ENCODE peak calls at places on chromosome X, in five cellular contexts. One of them, this sample, is unnamed.

GRCh38 chrX:68889244-68889643 is 60.4 kb downstream of the EFNB1 start:
- DNase-seq in choroid plexus epithelial cell: no peak
- DNase-seq in fibroblast of villous mesenchyme: no peak
- DNase-seq in AG10803: no peak
- DNase-seq in adrenal gland: no peak
- DNase-seq in this sample: no peak

GRCh38 chrX:49003696-49004095 is 1.6 kb upstream of the GRIPAP1 start:
- DNase-seq in choroid plexus epithelial cell: no peak
- DNase-seq in fibroblast of villous mesenchyme: no peak
- DNase-seq in AG10803: no peak
- DNase-seq in adrenal gland: no peak
- DNase-seq in this sample: no peak

GRCh38 chrX:109294097-109294815 is 187.6 kb downstream of the GUCY2F start:
- DNase-seq in choroid plexus epithelial cell: peak; percentile 51
- DNase-seq in fibroblast of villous mesenchyme: peak; percentile 0
- DNase-seq in AG10803: peak; percentile 0
- DNase-seq in adrenal gland: no peak
- DNase-seq in this sample: peak; percentile 4

GRCh38 chrX:38941675-38942074 is 140.4 kb downstream of the MID1IP1 start:
- DNase-seq in choroid plexus epithelial cell: no peak
- DNase-seq in fibroblast of villous mesenchyme: peak; percentile 13
- DNase-seq in AG10803: no peak
- DNase-seq in adrenal gland: no peak
- DNase-seq in this sample: peak; percentile 55

GRCh38 chrX:22969416-22969815 is 30.3 kb upstream of the DDX53 start:
- DNase-seq in choroid plexus epithelial cell: peak; percentile 48
- DNase-seq in fibroblast of villous mesenchyme: peak; percentile 16
- DNase-seq in AG10803: peak; percentile 17
- DNase-seq in adrenal gland: no peak
- DNase-seq in this sample: no peak

GRCh38 chrX:21481761-21482160 is 107.5 kb downstream of the CNKSR2 start:
- DNase-seq in choroid plexus epithelial cell: no peak
- DNase-seq in fibroblast of villous mesenchyme: no peak
- DNase-seq in AG10803: no peak
- DNase-seq in adrenal gland: no peak
- DNase-seq in this sample: no peak

GRCh38 chrX:13380230-13380629 is 60.4 kb upstream of the ATXN3L start:
- DNase-seq in choroid plexus epithelial cell: peak; percentile 53
- DNase-seq in fibroblast of villous mesenchyme: peak; percentile 17
- DNase-seq in AG10803: peak; percentile 71
- DNase-seq in adrenal gland: no peak
- DNase-seq in this sample: no peak

GRCh38 chrX:50448565-50448964 is 22.1 kb downstream of the DGKK start:
- DNase-seq in choroid plexus epithelial cell: no peak
- DNase-seq in fibroblast of villous mesenchyme: no peak
- DNase-seq in AG10803: no peak
- DNase-seq in adrenal gland: no peak
- DNase-seq in this sample: no peak

GRCh38 chrX:45842207-45842900 is 641.7 kb upstream of the DIPK2B start:
- DNase-seq in choroid plexus epithelial cell: no peak
- DNase-seq in fibroblast of villous mesenchyme: no peak
- DNase-seq in AG10803: peak; percentile 68
- DNase-seq in adrenal gland: no peak
- DNase-seq in this sample: no peak

GRCh38 chrX:39476596-39476995 is 621.2 kb downstream of the BCOR start:
- DNase-seq in choroid plexus epithelial cell: no peak
- DNase-seq in fibroblast of villous mesenchyme: no peak
- DNase-seq in AG10803: peak; percentile 11
- DNase-seq in adrenal gland: no peak
- DNase-seq in this sample: no peak

GRCh38 chrX:48002929-48003328 is 860 bp downstream of the ZNF182 start:
- DNase-seq in choroid plexus epithelial cell: no peak
- DNase-seq in fibroblast of villous mesenchyme: no peak
- DNase-seq in AG10803: no peak
- DNase-seq in adrenal gland: no peak
- DNase-seq in this sample: no peak

GRCh38 chrX:9781941-9782340 is 4.3 kb upstream of the SHROOM2 start:
- DNase-seq in choroid plexus epithelial cell: no peak
- DNase-seq in fibroblast of villous mesenchyme: no peak
- DNase-seq in AG10803: no peak
- DNase-seq in adrenal gland: no peak
- DNase-seq in this sample: no peak

GRCh38 chrX:133249659-133250058 is 31.5 kb upstream of the TFDP3 start:
- DNase-seq in choroid plexus epithelial cell: peak; percentile 31
- DNase-seq in fibroblast of villous mesenchyme: no peak
- DNase-seq in AG10803: peak; percentile 1
- DNase-seq in adrenal gland: no peak
- DNase-seq in this sample: no peak

GRCh38 chrX:107610667-107611066 is 17.6 kb upstream of the PRPS1 start:
- DNase-seq in choroid plexus epithelial cell: no peak
- DNase-seq in fibroblast of villous mesenchyme: no peak
- DNase-seq in AG10803: no peak
- DNase-seq in adrenal gland: no peak
- DNase-seq in this sample: no peak

GRCh38 chrX:46572295-46572936 is 1.1 kb upstream of the CHST7 start:
- DNase-seq in choroid plexus epithelial cell: no peak
- DNase-seq in fibroblast of villous mesenchyme: no peak
- DNase-seq in AG10803: no peak
- DNase-seq in adrenal gland: no peak
- DNase-seq in this sample: no peak

GRCh38 chrX:131763674-131764073 is 219.8 kb downstream of the OR13H1 start:
- DNase-seq in choroid plexus epithelial cell: no peak
- DNase-seq in fibroblast of villous mesenchyme: peak; percentile 79
- DNase-seq in AG10803: peak; percentile 17
- DNase-seq in adrenal gland: no peak
- DNase-seq in this sample: no peak

GRCh38 chrX:84715315-84715714 is 213.1 kb upstream of the HDX start:
- DNase-seq in choroid plexus epithelial cell: no peak
- DNase-seq in fibroblast of villous mesenchyme: no peak
- DNase-seq in AG10803: no peak
- DNase-seq in adrenal gland: no peak
- DNase-seq in this sample: no peak

GRCh38 chrX:9267415-9267814 is 197.4 kb upstream of the TBL1X start:
- DNase-seq in choroid plexus epithelial cell: peak; percentile 32
- DNase-seq in fibroblast of villous mesenchyme: peak; percentile 71
- DNase-seq in AG10803: no peak
- DNase-seq in adrenal gland: no peak
- DNase-seq in this sample: no peak

GRCh38 chrX:37745835-37746234 is 34.0 kb upstream of the CYBB start:
- DNase-seq in choroid plexus epithelial cell: no peak
- DNase-seq in fibroblast of villous mesenchyme: no peak
- DNase-seq in AG10803: no peak
- DNase-seq in adrenal gland: no peak
- DNase-seq in this sample: peak; percentile 0

GRCh38 chrX:138886769-138887168 is 175.3 kb upstream of the FGF13 start:
- DNase-seq in choroid plexus epithelial cell: no peak
- DNase-seq in fibroblast of villous mesenchyme: peak; percentile 1
- DNase-seq in AG10803: no peak
- DNase-seq in adrenal gland: peak; percentile 50
- DNase-seq in this sample: no peak

GRCh38 chrX:12843061-12843667 is 23.7 kb upstream of the TLR7 start:
- DNase-seq in choroid plexus epithelial cell: no peak
- DNase-seq in fibroblast of villous mesenchyme: no peak
- DNase-seq in AG10803: no peak
- DNase-seq in adrenal gland: no peak
- DNase-seq in this sample: no peak

GRCh38 chrX:119292445-119292844 is 56.4 kb downstream of the PGRMC1 start:
- DNase-seq in choroid plexus epithelial cell: peak; percentile 1
- DNase-seq in fibroblast of villous mesenchyme: no peak
- DNase-seq in AG10803: no peak
- DNase-seq in adrenal gland: no peak
- DNase-seq in this sample: no peak
- TF ChIP-seq CTCF in choroid plexus epithelial cell: peak; percentile 18
- TF ChIP-seq CTCF in fibroblast of villous mesenchyme: no peak
- TF ChIP-seq CTCF in AG10803: peak; percentile 18
- TF ChIP-seq CTCF in adrenal gland: no peak
- TF ChIP-seq CTCF in this sample: no peak

DNA sequence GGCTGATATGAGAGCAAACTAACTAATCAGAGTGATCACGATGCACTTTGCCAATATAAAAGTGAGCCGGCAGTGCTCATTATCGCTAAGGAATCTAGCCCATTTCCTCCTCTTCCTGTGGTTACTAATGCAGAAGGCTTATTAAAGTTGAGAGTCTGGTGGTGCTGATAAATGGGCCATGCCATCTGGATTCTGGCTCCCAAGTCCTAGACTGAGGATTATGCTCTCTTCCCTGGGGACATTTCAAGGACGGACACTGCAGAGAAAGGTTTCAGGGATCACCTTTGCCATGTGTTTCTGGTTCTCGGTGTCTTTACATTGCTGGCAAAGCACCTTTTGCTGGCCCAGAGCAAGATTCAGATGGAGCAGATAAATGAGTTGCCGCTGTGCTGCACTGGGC is 85.3 kb downstream of the RTL5 start:
- DNase-seq in choroid plexus epithelial cell: no peak
- DNase-seq in fibroblast of villous mesenchyme: no peak
- DNase-seq in AG10803: no peak
- DNase-seq in adrenal gland: no peak
- DNase-seq in this sample: no peak
- H3K4me3 ChIP-seq in choroid plexus epithelial cell: no peak overlapping the region
- H3K4me3 ChIP-seq in fibroblast of villous mesenchyme: no peak overlapping the region
- H3K4me3 ChIP-seq in AG10803: no peak overlapping the region
- H3K4me3 ChIP-seq in adrenal gland: no peak overlapping the region
- H3K4me3 ChIP-seq in this sample: no peak overlapping the region

GRCh38 chrX:126376465-126376864 is 176.1 kb downstream of the DCAF12L1 start:
- DNase-seq in choroid plexus epithelial cell: no peak
- DNase-seq in fibroblast of villous mesenchyme: no peak
- DNase-seq in AG10803: no peak
- DNase-seq in adrenal gland: no peak
- DNase-seq in this sample: no peak
- TF ChIP-seq CTCF in choroid plexus epithelial cell: no peak
- TF ChIP-seq CTCF in fibroblast of villous mesenchyme: no peak
- TF ChIP-seq CTCF in AG10803: no peak
- TF ChIP-seq CTCF in adrenal gland: no peak
- TF ChIP-seq CTCF in this sample: no peak

GRCh38 chrX:14496674-14497073 is 32.7 kb upstream of the GLRA2 start:
- DNase-seq in choroid plexus epithelial cell: no peak
- DNase-seq in fibroblast of villous mesenchyme: no peak
- DNase-seq in AG10803: peak; percentile 0
- DNase-seq in adrenal gland: no peak
- DNase-seq in this sample: no peak

GRCh38 chrX:14501312-14501711 is 28.0 kb upstream of the GLRA2 start:
- DNase-seq in choroid plexus epithelial cell: no peak
- DNase-seq in fibroblast of villous mesenchyme: no peak
- DNase-seq in AG10803: no peak
- DNase-seq in adrenal gland: no peak
- DNase-seq in this sample: no peak

GRCh38 chrX:14491689-14492088 is 37.6 kb upstream of the GLRA2 start:
- DNase-seq in choroid plexus epithelial cell: no peak
- DNase-seq in fibroblast of villous mesenchyme: no peak
- DNase-seq in AG10803: no peak
- DNase-seq in adrenal gland: no peak
- DNase-seq in this sample: peak; percentile 29

GRCh38 chrX:14497184-14497666 is 32.1 kb upstream of the GLRA2 start:
- DNase-seq in choroid plexus epithelial cell: peak; percentile 3
- DNase-seq in fibroblast of villous mesenchyme: peak; percentile 44
- DNase-seq in AG10803: peak; percentile 8
- DNase-seq in adrenal gland: no peak
- DNase-seq in this sample: peak; percentile 32
- H3K4me3 ChIP-seq in choroid plexus epithelial cell: no peak overlapping the region
- H3K4me3 ChIP-seq in fibroblast of villous mesenchyme: peak overlapping the region; percentile 46
- H3K4me3 ChIP-seq in AG10803: peak overlapping the region; percentile 39
- H3K4me3 ChIP-seq in adrenal gland: no peak overlapping the region
- H3K4me3 ChIP-seq in this sample: peak overlapping the region; percentile 46

DNA sequence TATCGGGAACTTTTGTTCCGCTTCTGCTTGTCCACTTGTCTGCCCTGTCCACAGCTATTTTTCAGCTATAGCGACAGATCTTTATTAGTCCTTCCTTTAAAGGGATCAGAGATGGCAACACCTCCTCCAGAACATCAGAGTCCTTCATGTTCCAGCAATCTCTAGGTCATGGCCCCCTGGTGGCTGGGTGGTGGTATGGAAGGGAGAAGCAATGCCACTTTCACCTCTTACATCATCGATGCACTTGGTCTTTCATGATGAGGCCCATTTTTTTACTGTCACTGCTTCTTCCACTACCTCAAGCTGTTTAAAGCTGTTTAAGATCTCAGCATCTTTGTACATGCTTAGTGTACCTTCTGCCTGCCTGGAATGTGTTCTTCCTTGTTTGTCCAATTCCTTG is 106.7 kb downstream of the ARHGAP6 start:
- DNase-seq in choroid plexus epithelial cell: no peak
- DNase-seq in fibroblast of villous mesenchyme: no peak
- DNase-seq in AG10803: no peak
- DNase-seq in adrenal gland: no peak
- DNase-seq in this sample: no peak
- TF ChIP-seq CTCF in choroid plexus epithelial cell: peak; percentile 43
- TF ChIP-seq CTCF in fibroblast of villous mesenchyme: peak; percentile 35
- TF ChIP-seq CTCF in AG10803: no peak
- TF ChIP-seq CTCF in adrenal gland: no peak
- TF ChIP-seq CTCF in this sample: peak; percentile 21

GRCh38 chrX:119756926-119757635 is 1.3 kb upstream of the SOWAHD start:
- DNase-seq in choroid plexus epithelial cell: no peak
- DNase-seq in fibroblast of villous mesenchyme: no peak
- DNase-seq in AG10803: no peak
- DNase-seq in adrenal gland: no peak
- DNase-seq in this sample: no peak

GRCh38 chrX:119758682-119759332 is 419 bp downstream of the SOWAHD start:
- DNase-seq in choroid plexus epithelial cell: no peak
- DNase-seq in fibroblast of villous mesenchyme: no peak
- DNase-seq in AG10803: no peak
- DNase-seq in adrenal gland: no peak
- DNase-seq in this sample: no peak

GRCh38 chrX:119757979-119758681 is at the start of gene SOWAHD:
- DNase-seq in choroid plexus epithelial cell: no peak
- DNase-seq in fibroblast of villous mesenchyme: no peak
- DNase-seq in AG10803: no peak
- DNase-seq in adrenal gland: no peak
- DNase-seq in this sample: peak; percentile 47

GRCh38 chrX:119755981-119756533 is 2.3 kb upstream of the SOWAHD start:
- DNase-seq in choroid plexus epithelial cell: no peak
- DNase-seq in fibroblast of villous mesenchyme: peak; percentile 62
- DNase-seq in AG10803: no peak
- DNase-seq in adrenal gland: no peak
- DNase-seq in this sample: no peak

GRCh38 chrX:119757646-119757978 is 776 bp upstream of the SOWAHD start:
- DNase-seq in choroid plexus epithelial cell: no peak
- DNase-seq in fibroblast of villous mesenchyme: no peak
- DNase-seq in AG10803: no peak
- DNase-seq in adrenal gland: no peak
- DNase-seq in this sample: no peak
- H3K4me3 ChIP-seq in choroid plexus epithelial cell: no peak overlapping the region
- H3K4me3 ChIP-seq in fibroblast of villous mesenchyme: no peak overlapping the region
- H3K4me3 ChIP-seq in AG10803: no peak overlapping the region
- H3K4me3 ChIP-seq in adrenal gland: no peak overlapping the region
- H3K4me3 ChIP-seq in this sample: no peak overlapping the region